ENCODE peak calls at places on chromosomes 12 and 14, in five cellular contexts. M is cardiac fibroblast, J is foreskin fibroblast, Y is astrocyte of the spinal cord, U is lower leg skin. E is an unnamed sample.

GRCh38 chr14:34301107-34301734 is 160.8 kb downstream of the SPTSSA start:
- DNase-seq in M (peak; percentile 46), J (no peak), Y (peak; percentile 40), U (no peak), E (no peak)

GRCh38 chr14:64821651-64822050 is 58.1 kb downstream of the SPTB start:
- DNase-seq in M (no peak), J (no peak), Y (no peak), U (peak; percentile 17), E (no peak)

GRCh38 chr12:60419986-60420385 is 824.2 kb downstream of the SLC16A7 start:
- DNase-seq in M (no peak), J (no peak), Y (no peak), U (no peak), E (no peak)

GRCh38 chr12:105289114-105289904 is 41.2 kb upstream of the C12orf75 start:
- DNase-seq in M (peak; percentile 72), J (peak; percentile 58), Y (peak; percentile 60), U (no peak), E (no peak)

GRCh38 chr12:121514184-121514742 is 66.6 kb downstream of the KDM2B start:
- DNase-seq in M (no peak), J (no peak), Y (no peak), U (no peak), E (no peak)

GRCh38 chr14:20331048-20331613 is 1.9 kb downstream of the CCNB1IP1 start:
- DNase-seq in M (no peak), J (no peak), Y (no peak), U (no peak), E (no peak)

GRCh38 chr12:21891763-21892217 is 49.4 kb downstream of the ABCC9 start:
- DNase-seq in M (no peak), J (no peak), Y (no peak), U (peak; percentile 92), E (no peak)

GRCh38 chr12:30926243-30927209 is at the start of gene TSPAN11:
- DNase-seq in M (peak; percentile 9), J (no peak), Y (peak; percentile 31), U (peak; percentile 80), E (no peak)

GRCh38 chr14:64891839-64892375 is 12.2 kb upstream of the SPTB start:
- DNase-seq in M (peak; percentile 82), J (peak; percentile 36), Y (peak; percentile 79), U (no peak), E (no peak)

GRCh38 chr14:35369701-35370191 is 34.8 kb downstream of the NFKBIA start:
- DNase-seq in M (peak; percentile 50), J (no peak), Y (peak; percentile 40), U (no peak), E (no peak)

GRCh38 chr14:46368275-46368674 is 283.3 kb downstream of the RPL10L start:
- DNase-seq in M (no peak), J (no peak), Y (no peak), U (no peak), E (no peak)

GRCh38 chr12:132052191-132052932 is 91.8 kb downstream of the DDX51 start:
- DNase-seq in M (no peak), J (no peak), Y (no peak), U (no peak), E (no peak)

GRCh38 chr12:39622306-39622705 is 2.7 kb upstream of the ABCD2 start:
- DNase-seq in M (no peak), J (no peak), Y (no peak), U (no peak), E (no peak)

GRCh38 chr12:39032034-39032433 is 126.6 kb upstream of the CPNE8 start:
- DNase-seq in M (no peak), J (no peak), Y (no peak), U (no peak), E (no peak)

GRCh38 chr14:105168496-105168978 is at the start of gene JAG2:
- DNase-seq in M (no peak), J (no peak), Y (no peak), U (no peak), E (no peak)

GRCh38 chr14:99179506-99179905 is 92.5 kb downstream of the BCL11B start:
- DNase-seq in M (no peak), J (no peak), Y (no peak), U (peak; percentile 65), E (no peak)

GRCh38 chr14:99182548-99183115 is 89.4 kb downstream of the BCL11B start:
- DNase-seq in M (no peak), J (no peak), Y (no peak), U (no peak), E (no peak)

GRCh38 chr14:99179946-99180345 is 92.1 kb downstream of the BCL11B start:
- DNase-seq in M (no peak), J (no peak), Y (no peak), U (no peak), E (no peak)

GRCh38 chr14:99181804-99182520 is 90.0 kb downstream of the BCL11B start:
- DNase-seq in M (no peak), J (no peak), Y (no peak), U (no peak), E (no peak)

GRCh38 chr14:99181246-99181645 is 90.8 kb downstream of the BCL11B start:
- DNase-seq in M (no peak), J (no peak), Y (no peak), U (no peak), E (no peak)
- TF ChIP-seq CTCF in M (no peak), J (no peak), Y (no peak), U (no peak), E (no peak)

GRCh38 chr14:95315156-95315555 is 4.6 kb downstream of the CLMN start:
- DNase-seq in M (no peak), J (no peak), Y (no peak), U (no peak), E (no peak)
- TF ChIP-seq CTCF in M (no peak), J (no peak), Y (no peak), U (no peak), E (no peak)

GRCh38 chr12:90021729-90022249 is 313.2 kb upstream of the ATP2B1 start:
- DNase-seq in M (no peak), J (no peak), Y (no peak), U (no peak), E (no peak)
- TF ChIP-seq CTCF in M (no peak), J (no peak), Y (no peak), U (no peak), E (no peak)

GRCh38 chr14:67133595-67134441 is 55.4 kb upstream of the GARIN2 start:
- DNase-seq in M (no peak), J (no peak), Y (peak; percentile 32), U (no peak), E (no peak)

DNA sequence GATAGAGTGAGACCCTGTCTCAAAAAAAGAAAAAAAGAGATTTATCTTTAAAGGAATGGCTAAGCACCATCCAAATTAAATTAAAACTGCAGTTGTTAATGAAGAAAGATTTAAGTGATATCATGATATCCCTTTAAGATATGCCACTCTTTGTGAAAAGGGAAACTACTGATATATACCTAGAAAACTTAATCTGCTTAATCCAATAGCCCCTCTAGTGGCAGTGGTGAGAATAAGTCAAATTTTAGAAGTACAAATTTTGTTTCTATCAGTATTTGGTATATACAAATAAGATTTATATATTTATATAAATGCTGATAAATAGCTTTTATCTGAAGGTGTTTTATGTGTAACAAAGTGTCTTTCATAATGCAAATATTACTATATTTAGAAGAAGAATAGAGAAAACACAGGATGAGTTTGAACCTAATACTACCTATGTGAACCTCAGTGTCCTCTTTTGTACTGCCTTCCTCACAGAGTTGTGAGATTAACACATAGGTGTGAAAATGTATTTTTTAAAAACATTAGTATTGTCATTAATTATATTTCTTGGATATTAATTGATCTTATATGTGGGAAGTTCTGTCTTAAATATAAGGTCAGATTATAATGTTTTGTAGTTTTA is 51.4 kb upstream of the GARIN2 start:
- DNase-seq in M (peak; percentile 43), J (peak; percentile 1), Y (peak; percentile 28), U (no peak), E (no peak)
- TF ChIP-seq CTCF in M (peak; percentile 54), J (peak; percentile 49), Y (peak; percentile 61), U (no peak), E (peak; percentile 40)

DNA sequence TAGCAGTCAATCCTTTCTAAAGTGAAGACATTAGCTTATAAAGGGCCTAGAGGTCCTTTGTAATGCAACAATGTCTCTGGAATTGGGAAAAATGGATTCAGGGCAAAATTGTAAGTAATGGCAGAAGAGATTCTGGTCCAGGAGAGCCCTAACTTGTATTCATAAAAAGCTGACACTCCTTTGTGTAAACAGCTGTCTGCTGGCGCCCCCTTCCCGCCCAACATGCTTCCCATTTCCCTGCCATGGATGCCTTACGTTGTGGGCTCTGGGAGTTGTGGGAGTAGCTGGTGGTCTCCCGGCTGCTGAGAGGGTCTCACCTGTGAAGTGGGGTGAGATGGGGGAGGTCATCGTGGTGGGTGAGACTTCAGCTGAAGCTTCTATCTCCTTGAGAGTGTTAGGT is 2.3 kb downstream of the ACRBP start:
- DNase-seq in M (no peak), J (no peak), Y (no peak), U (no peak), E (no peak)
- TF ChIP-seq CTCF in M (no peak), J (no peak), Y (peak; percentile 40), U (no peak), E (no peak)

DNA sequence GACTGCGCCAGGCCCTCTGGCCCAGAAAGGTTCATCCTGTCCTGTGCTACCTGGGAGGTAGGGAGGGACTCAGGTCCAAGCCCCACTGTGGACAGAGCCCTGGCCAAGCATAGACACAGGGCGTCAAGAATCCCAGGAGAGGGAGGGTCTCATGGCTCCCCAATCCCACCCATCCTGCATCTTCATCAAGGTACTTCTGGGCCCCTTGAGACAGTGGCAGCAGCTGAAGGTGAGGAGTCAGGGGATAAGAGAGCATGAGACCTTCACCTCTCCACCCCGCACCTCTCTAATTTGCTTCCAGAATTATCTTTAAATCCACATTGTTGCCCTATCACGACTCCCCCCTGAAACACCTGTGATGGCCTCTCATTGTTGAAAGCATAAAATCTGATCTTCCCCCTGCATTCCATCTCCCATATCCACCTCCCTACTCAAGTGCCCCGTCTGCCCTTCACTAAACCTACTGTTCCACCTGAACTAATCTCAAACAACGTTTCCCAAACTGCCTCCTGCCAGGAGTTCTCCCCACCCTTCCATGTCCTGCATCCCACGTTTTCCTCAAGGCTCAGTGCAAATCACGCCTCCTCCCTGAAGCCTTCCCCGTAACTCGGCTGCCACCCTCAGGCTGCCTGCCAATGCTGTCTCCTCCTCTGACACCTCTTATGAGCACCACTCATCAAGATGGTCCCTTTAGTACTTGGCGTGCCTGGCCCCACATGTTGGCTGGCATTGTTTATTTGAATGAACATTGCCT is 27.1 kb downstream of the KRT18 start:
- DNase-seq in M (peak; percentile 22), J (no peak), Y (no peak), U (no peak), E (no peak)
- TF ChIP-seq CTCF in M (peak; percentile 4), J (no peak), Y (no peak), U (no peak), E (no peak)

GRCh38 chr14:22607291-22607690 is 9.2 kb downstream of the ABHD4 start:
- DNase-seq in M (no peak), J (no peak), Y (peak; percentile 37), U (no peak), E (no peak)

GRCh38 chr14:22613736-22614239 is 15.7 kb downstream of the ABHD4 start:
- DNase-seq in M (no peak), J (no peak), Y (no peak), U (no peak), E (no peak)

GRCh38 chr14:22610931-22611330 is 12.8 kb downstream of the ABHD4 start:
- DNase-seq in M (no peak), J (no peak), Y (no peak), U (no peak), E (no peak)

GRCh38 chr14:22614240-22614799 is 16.2 kb downstream of the ABHD4 start:
- DNase-seq in M (peak; percentile 94), J (peak; percentile 80), Y (peak; percentile 96), U (no peak), E (no peak)

GRCh38 chr14:22613091-22613695 is 15.1 kb downstream of the ABHD4 start:
- DNase-seq in M (no peak), J (no peak), Y (peak; percentile 15), U (no peak), E (no peak)
- TF ChIP-seq CTCF in M (no peak), J (no peak), Y (no peak), U (no peak), E (no peak)

E was measured in CD14-positive monocyte.